ENCODE peak calls at places on chromosomes 4 and X, in eight cellular contexts. K is brain microvascular endothelial cell, A is tibial nerve, Y is GM12878, L is Peyer's patch, G is spleen, F is gastrocnemius medialis, E is endodermal cell. Z is an unnamed sample.

GRCh38 chr4:128394778-128395177 is 107.2 kb upstream of the PGRMC2 start:
- DNase-seq in K (no peak), A (no peak), Y (no peak), L (no peak), G (no peak), F (peak), E (no peak), Z (no peak)

GRCh38 chrX:56802921-56803848 is 74.1 kb downstream of the NBDY start:
- DNase-seq in K (peak), A (peak), Y (peak), L (peak), G (peak), F (peak), E (peak), Z (no peak)

GRCh38 chrX:7828594-7828993 is 14.4 kb upstream of the VCX start:
- DNase-seq in K (no peak), A (no peak), Y (no peak), L (no peak), G (no peak), F (no peak), E (no peak), Z (no peak)

GRCh38 chrX:7025471-7025870 is 122.0 kb upstream of the STS start:
- DNase-seq in K (no peak), A (no peak), Y (no peak), L (no peak), G (no peak), F (no peak), E (no peak), Z (no peak)

GRCh38 chr4:113260671-113261070 is 211.2 kb downstream of the ANK2 start:
- DNase-seq in K (no peak), A (no peak), Y (no peak), L (no peak), G (no peak), F (no peak), E (no peak), Z (no peak)

GRCh38 chr4:7369511-7369910 is 65.2 kb downstream of the PSAPL1 start:
- DNase-seq in K (no peak), A (no peak), Y (no peak), L (no peak), G (no peak), F (no peak), E (no peak), Z (no peak)

GRCh38 chr4:181971411-181971810 is 271.8 kb upstream of the TENM3 start:
- DNase-seq in K (no peak), A (no peak), Y (no peak), L (no peak), G (no peak), F (no peak), E (no peak), Z (no peak)

GRCh38 chr4:43048570-43048969 is 156.1 kb downstream of the GRXCR1 start:
- DNase-seq in K (no peak), A (no peak), Y (no peak), L (no peak), G (no peak), F (no peak), E (peak), Z (no peak)

GRCh38 chr4:65482410-65482809 is 187.9 kb downstream of the EPHA5 start:
- DNase-seq in K (peak), A (no peak), Y (no peak), L (no peak), G (no peak), F (no peak), E (no peak), Z (peak)

GRCh38 chrX:70087857-70088256 is 25.6 kb downstream of the OTUD6A start:
- DNase-seq in K (peak), A (no peak), Y (no peak), L (no peak), G (no peak), F (no peak), E (no peak), Z (no peak)

GRCh38 chr4:165684177-165684870 is 188.7 kb upstream of the TLL1 start:
- DNase-seq in K (peak), A (no peak), Y (no peak), L (no peak), G (no peak), F (no peak), E (no peak), Z (peak)

GRCh38 chr4:138414202-138414601 is 172.1 kb upstream of the SLC7A11 start:
- DNase-seq in K (no peak), A (no peak), Y (no peak), L (no peak), G (no peak), F (no peak), E (no peak), Z (no peak)

GRCh38 chr4:139921551-139922184 is 232.3 kb downstream of the MAML3 start:
- DNase-seq in K (no peak), A (no peak), Y (no peak), L (no peak), G (no peak), F (no peak), E (peak), Z (no peak)

GRCh38 chr4:80393246-80393969 is 57.9 kb downstream of the CFAP299 start:
- DNase-seq in K (peak), A (no peak), Y (no peak), L (no peak), G (no peak), F (no peak), E (no peak), Z (peak)

GRCh38 chrX:68503830-68504229 is 5.0 kb downstream of the YIPF6 start:
- DNase-seq in K (no peak), A (no peak), Y (no peak), L (no peak), G (no peak), F (no peak), E (no peak), Z (no peak)

GRCh38 chr4:48862661-48863060 is 31.8 kb downstream of the OCIAD1 start:
- DNase-seq in K (no peak), A (no peak), Y (no peak), L (no peak), G (no peak), F (no peak), E (no peak), Z (no peak)

GRCh38 chrX:119685225-119686066 is 7.5 kb downstream of the SEPTIN6 start:
- DNase-seq in K (no peak), A (no peak), Y (no peak), L (peak), G (no peak), F (no peak), E (no peak), Z (no peak)

GRCh38 chr4:6408263-6408662 is 64.2 kb downstream of the PPP2R2C start:
- DNase-seq in K (no peak), A (no peak), Y (no peak), L (no peak), G (peak), F (no peak), E (peak), Z (no peak)

GRCh38 chr4:100826808-100827548 is 309.2 kb upstream of the EMCN start:
- DNase-seq in K (no peak), A (no peak), Y (no peak), L (no peak), G (no peak), F (no peak), E (no peak), Z (no peak)

GRCh38 chr4:138310991-138311390 is 68.8 kb upstream of the SLC7A11 start:
- DNase-seq in K (peak), A (no peak), Y (no peak), L (no peak), G (no peak), F (no peak), E (no peak), Z (no peak)

GRCh38 chr4:3010998-3011397 is 47.6 kb downstream of the GRK4 start:
- DNase-seq in K (no peak), A (no peak), Y (no peak), L (no peak), G (no peak), F (no peak), E (no peak), Z (peak)

GRCh38 chrX:110175146-110175545 is 142.7 kb downstream of the AMMECR1 start:
- DNase-seq in K (no peak), A (no peak), Y (no peak), L (no peak), G (peak), F (no peak), E (peak), Z (no peak)

GRCh38 chr4:6469898-6470501 is 2.4 kb downstream of the PPP2R2C start:
- DNase-seq in K (no peak), A (no peak), Y (no peak), L (no peak), G (peak), F (no peak), E (no peak), Z (no peak)

GRCh38 chr4:4284827-4285618 is 4.9 kb downstream of the LYAR start:
- DNase-seq in K (no peak), A (no peak), Y (no peak), L (peak), G (no peak), F (no peak), E (no peak), Z (no peak)

GRCh38 chr4:136392576-136392975 is 1139.7 kb downstream of the PCDH18 start:
- DNase-seq in K (peak), A (no peak), Y (no peak), L (no peak), G (no peak), F (no peak), E (no peak), Z (no peak)

GRCh38 chr4:152342293-152342692 is 193.6 kb downstream of the FBXW7 start:
- DNase-seq in K (peak), A (no peak), Y (no peak), L (no peak), G (no peak), F (no peak), E (no peak), Z (peak)

GRCh38 chr4:7976025-7976424 is 36.4 kb upstream of the AFAP1 start:
- DNase-seq in K (no peak), A (no peak), Y (no peak), L (no peak), G (no peak), F (no peak), E (no peak), Z (no peak)

GRCh38 chrX:3320471-3321046 is 25.9 kb downstream of the MXRA5 start:
- DNase-seq in K (no peak), A (no peak), Y (no peak), L (no peak), G (no peak), F (no peak), E (no peak), Z (no peak)

GRCh38 chr4:155066871-155067270 is 141.6 kb upstream of the NPY2R start:
- DNase-seq in K (no peak), A (no peak), Y (no peak), L (no peak), G (no peak), F (no peak), E (no peak), Z (no peak)

GRCh38 chr4:1321946-1322650 is 24.9 kb upstream of the UVSSA start:
- DNase-seq in K (no peak), A (no peak), Y (no peak), L (no peak), G (peak), F (no peak), E (peak), Z (no peak)

GRCh38 chr4:76563804-76564468 is 128.9 kb downstream of the SHROOM3 start:
- DNase-seq in K (no peak), A (no peak), Y (no peak), L (no peak), G (no peak), F (no peak), E (no peak), Z (no peak)

GRCh38 chr4:176753049-176753448 is 39.7 kb downstream of the VEGFC start:
- DNase-seq in K (peak), A (no peak), Y (no peak), L (no peak), G (no peak), F (no peak), E (no peak), Z (no peak)

GRCh38 chr4:6568689-6569332 is 6.2 kb upstream of the MAN2B2 start:
- DNase-seq in K (peak), A (no peak), Y (no peak), L (no peak), G (no peak), F (no peak), E (no peak), Z (peak)

GRCh38 chr4:53899544-53900274 is 164.7 kb downstream of the CHIC2 start:
- DNase-seq in K (no peak), A (no peak), Y (no peak), L (no peak), G (no peak), F (no peak), E (no peak), Z (no peak)

GRCh38 chr4:110675406-110675805 is 52.5 kb upstream of the PITX2 start:
- DNase-seq in K (no peak), A (no peak), Y (no peak), L (no peak), G (no peak), F (no peak), E (no peak), Z (no peak)

GRCh38 chr4:189255636-189256035 is 685.0 kb upstream of the FRG1 start:
- DNase-seq in K (no peak), A (no peak), Y (no peak), L (no peak), G (no peak), F (no peak), E (no peak), Z (no peak)

GRCh38 chr4:1451752-1452122 is 45.5 kb upstream of the NKX1-1 start:
- DNase-seq in K (no peak), A (no peak), Y (no peak), L (no peak), G (no peak), F (no peak), E (no peak), Z (no peak)

GRCh38 chrX:12975670-12975965 is 708 bp downstream of the TMSB4X start:
- DNase-seq in K (no peak), A (no peak), Y (no peak), L (peak), G (peak), F (no peak), E (no peak), Z (no peak)

GRCh38 chr4:19961092-19961491 is 290.6 kb upstream of the SLIT2 start:
- DNase-seq in K (no peak), A (no peak), Y (no peak), L (no peak), G (no peak), F (no peak), E (no peak), Z (no peak)

GRCh38 chr4:74005528-74005927 is 7.1 kb upstream of the CXCL5 start:
- DNase-seq in K (no peak), A (no peak), Y (no peak), L (no peak), G (no peak), F (no peak), E (no peak), Z (peak)

GRCh38 chr4:74009307-74009706 is 10.8 kb upstream of the CXCL5 start:
- DNase-seq in K (no peak), A (no peak), Y (no peak), L (no peak), G (no peak), F (no peak), E (no peak), Z (no peak)

GRCh38 chr4:74000301-74000700 is 1.8 kb upstream of the CXCL5 start:
- DNase-seq in K (no peak), A (no peak), Y (no peak), L (no peak), G (no peak), F (no peak), E (no peak), Z (no peak)

GRCh38 chr4:74004668-74005067 is 6.2 kb upstream of the CXCL5 start:
- DNase-seq in K (no peak), A (no peak), Y (no peak), L (no peak), G (no peak), F (no peak), E (no peak), Z (no peak)

GRCh38 chr4:74006009-74006476 is 7.6 kb upstream of the CXCL5 start:
- DNase-seq in K (no peak), A (no peak), Y (no peak), L (no peak), G (no peak), F (no peak), E (no peak), Z (no peak)
- H3K27ac ChIP-seq in K (no peak), A (no peak), Y (no peak), L (no peak), G (no peak), F (no peak), E (no peak), Z (peak)

GRCh38 chr4:87089368-87089767 is 131.1 kb downstream of the KLHL8 start:
- DNase-seq in K (no peak), A (no peak), Y (no peak), L (no peak), G (no peak), F (no peak), E (no peak), Z (no peak)

GRCh38 chr4:87087015-87087920 is 133.2 kb downstream of the KLHL8 start:
- DNase-seq in K (no peak), A (no peak), Y (no peak), L (no peak), G (no peak), F (no peak), E (no peak), Z (no peak)

GRCh38 chr4:87086143-87086805 is 134.1 kb downstream of the KLHL8 start:
- DNase-seq in K (no peak), A (no peak), Y (no peak), L (no peak), G (no peak), F (no peak), E (no peak), Z (no peak)

GRCh38 chr4:87090305-87090704 is 130.1 kb downstream of the KLHL8 start:
- DNase-seq in K (no peak), A (no peak), Y (no peak), L (no peak), G (no peak), F (no peak), E (no peak), Z (no peak)

GRCh38 chr4:87088188-87088587 is 132.2 kb downstream of the KLHL8 start:
- DNase-seq in K (no peak), A (no peak), Y (no peak), L (no peak), G (no peak), F (no peak), E (no peak), Z (no peak)
- H3K27ac ChIP-seq in K (no peak), A (no peak), Y (no peak), L (no peak), G (no peak), F (peak), E (no peak), Z (no peak)

DNA sequence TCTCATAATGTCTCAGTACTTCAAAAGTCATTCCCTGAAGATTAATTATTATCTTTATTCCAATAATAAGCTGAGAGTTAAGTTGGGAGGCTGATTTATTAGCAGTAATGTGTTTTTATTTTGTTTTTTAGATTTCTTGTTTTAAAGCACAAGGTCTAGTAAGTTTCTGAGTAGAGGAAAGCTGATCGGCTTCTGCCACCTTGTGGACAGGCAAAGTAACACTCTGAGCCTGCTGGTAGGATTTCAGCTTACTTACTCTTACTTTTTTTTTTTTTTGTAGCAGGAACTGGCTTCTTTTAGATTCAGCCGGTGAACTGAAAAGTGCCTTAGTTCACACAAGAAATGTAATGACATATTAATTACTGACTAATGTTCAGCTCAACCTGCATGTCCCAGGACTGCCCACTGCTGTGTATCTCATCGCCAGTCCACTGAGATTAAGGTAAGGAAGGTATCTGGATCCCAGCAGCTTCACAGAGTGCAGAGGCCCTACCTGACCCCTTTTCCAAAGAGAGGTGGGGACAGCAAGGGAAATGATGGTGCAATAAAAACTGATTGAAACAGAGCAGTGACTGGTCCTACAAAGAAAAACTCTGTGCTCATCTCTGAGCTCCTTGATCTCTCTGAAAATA is 126.5 kb downstream of the ADGRA3 start:
- DNase-seq in K (peak), A (no peak), Y (no peak), L (no peak), G (no peak), F (no peak), E (peak), Z (peak)
- H3K27ac ChIP-seq in K (no peak), A (no peak), Y (no peak), L (no peak), G (no peak), F (no peak), E (no peak), Z (no peak)

DNA sequence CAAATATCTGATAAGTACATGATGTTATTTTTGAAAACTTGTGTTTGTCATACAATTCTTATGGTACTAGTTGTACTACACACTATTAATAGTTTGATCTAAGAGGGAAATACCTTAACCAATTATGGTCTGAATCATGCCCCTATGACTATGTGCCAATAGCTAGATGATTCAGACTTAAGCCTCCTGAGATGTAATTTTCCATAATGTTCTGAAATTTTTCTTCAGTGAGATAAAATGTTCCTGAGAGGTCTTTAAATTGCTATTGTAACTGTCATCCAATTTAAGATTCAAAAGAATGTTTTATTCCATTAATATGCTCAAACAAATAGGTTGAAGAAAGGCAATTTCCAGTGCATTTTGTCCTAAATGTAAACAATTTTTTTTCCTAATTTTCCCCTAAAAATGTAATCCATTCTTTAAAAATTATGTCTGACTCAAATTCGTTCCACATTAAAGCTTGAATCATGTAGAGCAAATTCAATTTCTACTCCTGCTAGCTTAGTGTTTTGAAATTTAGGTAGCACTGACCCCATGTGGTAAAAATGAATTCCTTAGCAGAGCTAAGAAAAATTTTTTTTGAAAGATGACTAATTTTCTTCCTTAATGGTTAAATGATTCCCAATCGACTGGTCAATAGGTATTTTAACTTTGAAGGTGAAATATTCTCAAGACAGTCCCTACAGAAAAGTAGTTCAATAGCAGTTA is 49.1 kb downstream of the APOOL start:
- DNase-seq in K (peak), A (no peak), Y (no peak), L (no peak), G (no peak), F (no peak), E (no peak), Z (peak)
- H3K27ac ChIP-seq in K (peak), A (no peak), Y (no peak), L (no peak), G (no peak), F (no peak), E (no peak), Z (peak)

DNA sequence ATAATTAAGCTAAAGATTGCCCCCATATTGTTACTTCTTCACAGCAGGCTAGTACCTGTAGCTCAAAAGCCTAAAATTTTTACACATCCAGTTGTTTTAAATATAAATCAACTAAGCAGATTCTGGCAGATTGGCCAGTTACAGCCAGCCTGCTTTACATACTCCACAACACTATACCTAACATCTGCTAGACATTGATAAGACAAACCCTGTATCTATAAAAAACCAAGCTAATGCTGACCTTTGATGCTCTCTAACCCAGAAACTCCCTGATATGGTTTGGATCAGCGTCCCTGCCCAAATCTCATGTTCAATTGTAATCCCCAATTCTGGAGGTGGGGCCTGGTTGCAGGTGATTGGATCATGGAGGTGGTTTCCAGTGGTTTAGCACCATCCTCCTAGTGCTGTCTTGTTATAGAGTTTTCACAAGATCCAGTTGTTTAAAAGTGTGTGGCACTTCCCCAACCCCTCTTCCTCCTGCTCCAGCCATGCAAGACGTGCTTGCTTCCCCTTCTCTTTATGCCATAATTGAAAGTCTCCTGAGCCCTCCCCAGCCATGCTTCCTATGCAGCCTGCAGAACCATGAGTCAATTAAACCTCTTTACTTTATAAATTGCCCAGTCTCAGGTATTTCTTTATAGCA is 39.5 kb downstream of the ZCCHC13 start:
- DNase-seq in K (no peak), A (no peak), Y (no peak), L (no peak), G (no peak), F (no peak), E (no peak), Z (no peak)
- H3K27ac ChIP-seq in K (no peak), A (no peak), Y (no peak), L (no peak), G (no peak), F (no peak), E (no peak), Z (no peak)